ENCODE peak calls at places on chromosomes 11 and 22, in seven cellular contexts. C is neural progenitor cell, E is OCI-LY7, G is hepatocyte, K is MM.1S, U is SK-N-SH, A is GM23338. B is an unnamed sample.

GRCh38 chr11:394034-394857 is at the start of gene PKP3:
- DNase-seq in C (peak; percentile 63), U (no peak), G (peak; percentile 94), A (peak; percentile 86), K (no peak), E (no peak), B (peak; percentile 93)

GRCh38 chr22:45320326-45320976 is 10.7 kb downstream of the FAM118A start:
- DNase-seq in G (no peak), C (no peak), U (no peak), A (no peak), K (no peak), E (no peak), B (no peak)

GRCh38 chr11:12263141-12263693 is 114.2 kb upstream of the PARVA start:
- DNase-seq in A (no peak), C (no peak), G (peak; percentile 75), E (no peak), K (no peak), U (peak; percentile 66), B (peak; percentile 42)

GRCh38 chr11:65194564-65194963 is 12.8 kb downstream of the CAPN1 start:
- DNase-seq in E (no peak), U (no peak), C (no peak), G (no peak), A (no peak), K (no peak), B (no peak)

GRCh38 chr11:128686745-128687177 is 7.1 kb upstream of the FLI1 start:
- DNase-seq in K (peak; percentile 40), C (peak; percentile 77), U (peak; percentile 71), G (peak; percentile 68), A (peak; percentile 70), E (no peak), B (peak; percentile 21)

GRCh38 chr11:113376156-113376555 is 11.4 kb upstream of the ANKK1 start:
- DNase-seq in E (no peak), G (no peak), K (no peak), C (no peak), U (no peak), A (no peak), B (no peak)

GRCh38 chr11:131880279-131880678 is 509.9 kb downstream of the NTM start:
- DNase-seq in K (no peak), E (no peak), A (no peak), C (peak; percentile 46), G (peak; percentile 21), U (no peak), B (no peak)

GRCh38 chr11:32713496-32713895 is 81.0 kb downstream of the CCDC73 start:
- DNase-seq in G (peak; percentile 16), E (peak; percentile 1), U (no peak), K (no peak), C (peak; percentile 13), A (peak; percentile 38), B (peak; percentile 46)

GRCh38 chr11:89235976-89236375 is 58.3 kb downstream of the TYR start:
- DNase-seq in K (no peak), E (no peak), U (no peak), A (no peak), G (no peak), C (no peak), B (no peak)

GRCh38 chr11:67640021-67640757 is 626 bp upstream of the TBX10 start:
- DNase-seq in G (peak; percentile 79), A (peak; percentile 93), U (peak; percentile 87), K (peak; percentile 69), E (peak; percentile 82), C (peak; percentile 85), B (peak; percentile 57)

GRCh38 chr22:33274214-33274828 is 216.1 kb upstream of the SYN3 start:
- DNase-seq in U (no peak), G (no peak), K (no peak), A (peak; percentile 91), E (peak; percentile 87), C (peak; percentile 70), B (no peak)

GRCh38 chr11:47586043-47586442 is 435 bp upstream of the FAM180B start:
- DNase-seq in K (no peak), U (no peak), A (no peak), G (no peak), C (no peak), E (no peak), B (no peak)

GRCh38 chr11:5809122-5809519 is 397 bp downstream of the OR52N2 start:
- DNase-seq in C (no peak), U (no peak), E (no peak), G (peak; percentile 10), A (no peak), K (peak; percentile 25), B (no peak)

GRCh38 chr22:30863161-30863833 is 105.3 kb downstream of the MORC2 start:
- DNase-seq in C (no peak), U (peak; percentile 82), K (no peak), A (peak; percentile 62), G (peak; percentile 69), E (no peak), B (no peak)

DNA sequence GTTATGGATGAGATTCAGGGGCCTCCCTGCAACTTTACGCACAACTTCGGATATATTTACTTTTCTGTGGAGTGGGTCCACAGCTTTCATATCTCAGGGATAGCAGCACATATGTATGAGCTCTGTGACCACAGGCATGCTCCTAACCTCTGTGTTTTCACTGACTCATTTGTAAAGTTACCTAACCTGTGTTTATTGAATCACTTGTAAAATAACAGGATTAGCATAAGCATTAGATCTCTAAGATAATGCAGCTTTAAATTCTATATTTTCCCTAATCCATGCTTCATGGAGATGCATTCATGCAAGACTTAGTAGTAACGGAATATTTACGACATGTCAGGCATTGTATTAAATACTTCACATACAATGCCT is 47.9 kb upstream of the DDI1 start:
- DNase-seq in A (no peak), E (no peak), C (no peak), G (no peak), K (no peak), U (no peak), B (peak; percentile 82)
- TF ChIP-seq EZH2phosphoT487 in A (no peak), E (no peak), C (no peak), G (no peak), K (no peak), U (no peak), B (no peak)

GRCh38 chr11:110296226-110297081 is at the start of gene RDX:
- DNase-seq in K (peak; percentile 77), A (peak; percentile 91), G (peak; percentile 90), C (peak; percentile 94), E (peak; percentile 80), U (peak; percentile 97), B (peak; percentile 88)

GRCh38 chr11:110297082-110297725 is 790 bp upstream of the RDX start:
- DNase-seq in G (no peak), A (no peak), C (no peak), K (peak; percentile 7), U (no peak), E (no peak), B (peak; percentile 80)

GRCh38 chr11:110294509-110294908 is 1.9 kb downstream of the RDX start:
- DNase-seq in C (peak; percentile 26), G (no peak), A (no peak), U (no peak), K (no peak), E (no peak), B (no peak)

GRCh38 chr11:110295086-110295485 is 1.3 kb downstream of the RDX start:
- DNase-seq in C (no peak), A (no peak), K (no peak), U (no peak), E (no peak), G (no peak), B (no peak)

DNA sequence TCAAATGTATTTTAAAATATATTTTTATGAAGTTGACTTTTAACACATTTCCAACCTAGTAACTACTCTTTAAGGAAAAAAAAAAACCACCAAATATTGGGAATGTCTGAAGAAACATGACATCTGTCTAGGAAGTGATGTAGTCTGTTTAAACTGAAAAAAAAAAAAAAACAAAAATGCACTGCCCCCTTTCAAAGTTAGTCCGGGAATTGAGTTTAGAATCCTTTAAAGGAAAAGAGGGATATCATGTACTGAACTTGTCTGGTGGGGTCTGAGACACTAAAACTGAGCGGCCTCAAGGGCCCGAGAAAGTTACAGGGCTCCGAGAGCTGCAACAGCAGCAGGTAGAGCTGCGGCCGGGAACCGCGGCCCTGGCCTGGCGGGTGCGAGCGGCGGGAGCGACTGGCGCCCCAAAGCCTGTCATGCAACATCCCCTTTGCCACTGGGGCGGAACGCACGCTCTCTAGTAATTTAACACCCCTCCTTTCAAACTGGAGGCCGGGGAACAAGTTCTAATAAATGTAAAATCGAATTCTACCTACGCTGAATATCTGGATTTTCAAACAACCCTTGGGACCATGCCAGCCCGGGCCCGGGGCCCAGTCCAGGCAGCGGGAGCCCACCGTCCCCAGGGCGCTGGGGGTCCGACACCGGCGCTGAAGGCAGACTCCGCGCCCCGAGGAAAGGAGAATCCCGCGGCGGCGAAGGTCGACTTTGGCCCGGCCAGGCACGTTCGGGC is 758 bp downstream of the RDX start:
- DNase-seq in U (peak; percentile 81), A (peak; percentile 74), K (peak; percentile 75), C (peak; percentile 79), E (peak; percentile 73), G (peak; percentile 74), B (peak; percentile 53)
- H3K4me1 ChIP-seq in U (peaks cover 37% of the 10 kb centered on the region), A (peaks cover 21% of the 10 kb centered on the region), K (peaks cover 12% of the 10 kb centered on the region), C (peaks cover 29% of the 10 kb centered on the region), E (peaks cover 9% of the 10 kb centered on the region), G (peaks cover 37% of the 10 kb centered on the region), B (peaks cover 48% of the 10 kb centered on the region)

DNA sequence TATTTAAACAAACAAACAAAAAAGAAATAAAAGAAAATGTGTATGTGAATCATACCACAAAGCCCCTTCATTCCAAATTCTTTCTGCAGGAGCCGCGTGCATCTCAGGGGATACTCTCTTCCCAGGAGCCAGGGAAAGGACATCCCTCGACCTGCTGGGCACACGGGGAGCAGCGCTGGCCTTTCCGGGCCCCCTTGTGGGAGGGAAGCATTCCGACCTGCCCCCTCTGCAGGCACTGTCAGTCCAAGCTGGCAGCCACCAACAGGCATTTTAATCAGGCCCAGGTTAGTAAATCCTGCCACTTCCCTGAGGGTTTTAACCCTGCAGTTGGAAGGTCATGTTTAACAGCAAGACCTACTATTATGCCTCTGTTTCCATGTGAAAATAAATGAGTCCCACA is 391.5 kb downstream of the SHANK2 start:
- DNase-seq in C (peak; percentile 63), U (no peak), E (no peak), G (no peak), K (no peak), A (peak; percentile 43), B (no peak)
- TF ChIP-seq EZH2phosphoT487 in C (no peak), U (no peak), E (no peak), G (no peak), K (no peak), A (no peak), B (no peak)

GRCh38 chr11:126360049-126360446 is 4.6 kb downstream of the ST3GAL4 start:
- DNase-seq in K (no peak), A (no peak), C (no peak), G (no peak), U (no peak), E (no peak), B (no peak)
- H3K4me1 ChIP-seq in K (no peaks in the 10 kb centered on the region), A (peaks cover 12% of the 10 kb centered on the region), C (peaks cover 32% of the 10 kb centered on the region), G (peaks cover 34% of the 10 kb centered on the region), U (peaks cover 14% of the 10 kb centered on the region), E (peaks cover 9% of the 10 kb centered on the region), B (peaks cover 37% of the 10 kb centered on the region)

B was measured in PC-3.